ENCODE peak calls at places on chromosomes 13 and 19, in five cellular contexts. A, Z, C, S and J are unnamed samples.
A peak's percentile ranks its signal among the peaks of the same experiment; 100 is the strongest.

GRCh38 chr13:110258876-110259631 is 47.9 kb downstream of the COL4A1 start:
- DNase-seq in A (no peak), S (no peak), C (peak; percentile 17), Z (no peak), J (no peak)

GRCh38 chr19:46021531-46022041 is 1.3 kb downstream of the PGLYRP1 start:
- DNase-seq in S (no peak), Z (no peak), C (peak; percentile 58), A (no peak), J (no peak)

GRCh38 chr19:41616785-41617621 is 9.9 kb downstream of the CEACAM4 start:
- DNase-seq in C (peak; percentile 85), S (no peak), A (no peak), Z (no peak), J (no peak)

GRCh38 chr19:8571006-8571411 is 6.2 kb downstream of the MYO1F start:
- DNase-seq in Z (no peak), S (no peak), C (no peak), A (no peak), J (peak; percentile 45)

GRCh38 chr13:21967871-21968270 is 297.0 kb downstream of the FGF9 start:
- DNase-seq in S (no peak), Z (no peak), A (no peak), C (no peak), J (no peak)

GRCh38 chr13:78784017-78784745 is 125.2 kb upstream of the OBI1 start:
- DNase-seq in A (no peak), C (no peak), Z (no peak), S (no peak), J (no peak)

GRCh38 chr19:28014821-28015405 is 1198.0 kb downstream of the UQCRFS1 start:
- DNase-seq in C (no peak), A (no peak), Z (no peak), S (no peak), J (no peak)

GRCh38 chr13:28568286-28568685 is 73.4 kb upstream of the FLT1 start:
- DNase-seq in Z (peak; percentile 38), A (peak; percentile 19), C (no peak), S (no peak), J (peak; percentile 66)

GRCh38 chr13:59700281-59700680 is 463.4 kb downstream of the DIAPH3 start:
- DNase-seq in A (no peak), C (no peak), S (no peak), Z (no peak), J (no peak)

GRCh38 chr13:73767191-73767741 is 366.9 kb downstream of the KLF12 start:
- DNase-seq in Z (no peak), S (no peak), A (no peak), C (peak; percentile 61), J (no peak)

GRCh38 chr19:45630463-45630862 is 8.7 kb downstream of the EML2 start:
- DNase-seq in S (no peak), A (no peak), Z (no peak), C (no peak), J (no peak)

GRCh38 chr19:38665950-38666661 is 18.7 kb downstream of the ACTN4 start:
- DNase-seq in A (no peak), C (peak; percentile 94), Z (peak; percentile 56), S (peak; percentile 43), J (no peak)

GRCh38 chr13:49265822-49266221 is 18.1 kb downstream of the CDADC1 start:
- DNase-seq in A (no peak), C (no peak), Z (no peak), S (no peak), J (no peak)

GRCh38 chr13:102968572-102969228 is 97.5 kb downstream of the SLC10A2 start:
- DNase-seq in C (no peak), S (no peak), Z (no peak), A (no peak), J (no peak)

GRCh38 chr19:33388231-33388816 is 14.8 kb downstream of the CEBPG start:
- DNase-seq in C (no peak), S (no peak), A (no peak), Z (peak; percentile 75), J (peak; percentile 42)

GRCh38 chr13:26628706-26629105 is 71.2 kb downstream of the WASF3 start:
- DNase-seq in Z (no peak), C (peak; percentile 64), S (no peak), A (no peak), J (no peak)

GRCh38 chr19:41934849-41935374 is 6.7 kb upstream of the ERFL start:
- DNase-seq in C (peak; percentile 98), S (peak; percentile 26), A (peak; percentile 14), Z (peak; percentile 58), J (peak; percentile 43)

GRCh38 chr19:16044746-16045145 is 31.5 kb upstream of the TPM4 start:
- DNase-seq in Z (no peak), C (no peak), A (no peak), S (no peak), J (no peak)

GRCh38 chr19:31499826-31500539 is 150.7 kb upstream of the TSHZ3 start:
- DNase-seq in Z (no peak), C (no peak), A (no peak), S (no peak), J (no peak)

GRCh38 chr19:42420055-42420544 is 7.1 kb downstream of the LIPE start:
- DNase-seq in Z (no peak), A (no peak), C (peak; percentile 81), S (no peak), J (peak; percentile 63)

GRCh38 chr19:15871570-15871969 is 26.3 kb downstream of the CYP4F2 start:
- DNase-seq in C (no peak), S (no peak), Z (no peak), A (no peak), J (no peak)

GRCh38 chr19:30671622-30672051 is 299.5 kb downstream of the ZNF536 start:
- DNase-seq in C (peak; percentile 17), A (no peak), Z (no peak), S (peak; percentile 41), J (no peak)

GRCh38 chr13:32081591-32081990 is 50.0 kb downstream of the FRY start:
- DNase-seq in C (no peak), Z (no peak), A (no peak), S (no peak), J (no peak)

GRCh38 chr13:50361282-50361681 is 346.0 kb downstream of the KCNRG start:
- DNase-seq in C (no peak), Z (no peak), S (no peak), A (no peak), J (no peak)

GRCh38 chr13:44249439-44249838 is 124.2 kb upstream of the SERP2 start:
- DNase-seq in A (no peak), C (no peak), Z (peak; percentile 26), S (peak; percentile 46), J (no peak)

GRCh38 chr13:101626925-101627555 is 174.6 kb downstream of the ITGBL1 start:
- DNase-seq in A (no peak), S (no peak), Z (no peak), C (no peak), J (no peak)

GRCh38 chr13:48969685-48970084 is 6.0 kb upstream of the FNDC3A start:
- DNase-seq in A (no peak), C (no peak), S (no peak), Z (no peak), J (no peak)

GRCh38 chr19:10701955-10702307 is 692 bp downstream of the QTRT1 start:
- DNase-seq in C (peak; percentile 84), Z (no peak), A (no peak), S (no peak), J (no peak)

GRCh38 chr19:13033819-13034611 is 38.7 kb downstream of the NFIX start:
- DNase-seq in A (peak; percentile 42), S (no peak), C (peak; percentile 91), Z (peak; percentile 85), J (peak; percentile 83)

GRCh38 chr13:91454666-91455065 is 56.2 kb downstream of the GPC5 start:
- DNase-seq in Z (no peak), A (no peak), S (no peak), C (no peak), J (no peak)

GRCh38 chr19:4591296-4591695 is 31.8 kb upstream of the SEMA6B start:
- DNase-seq in S (no peak), Z (no peak), A (no peak), C (no peak), J (no peak)

GRCh38 chr13:20779405-20779804 is 5.6 kb upstream of the EEF1AKMT1 start:
- DNase-seq in Z (no peak), C (peak; percentile 56), A (no peak), S (no peak), J (no peak)

GRCh38 chr13:51212808-51213728 is 9.1 kb upstream of the FAM124A start:
- DNase-seq in Z (no peak), A (no peak), C (no peak), S (no peak), J (no peak)

GRCh38 chr19:10672529-10673150 is 18.5 kb downstream of the ILF3 start:
- DNase-seq in A (no peak), S (no peak), C (no peak), Z (no peak), J (no peak)